ENCODE peak calls at places on chromosomes 12 and 14, in eight cellular contexts. D is transverse colon, K is testis, M is vagina, N is IMR-90, S is tibial nerve, H is endothelial cell of umbilical vein, U is K562. A is an unnamed sample.

GRCh38 chr12:114479831-114480230 is 73.9 kb upstream of the TBX5 start:
- DNase-seq in S (no peak), D (no peak), K (peak; percentile 16), M (no peak), N (no peak), H (no peak), U (no peak), A (peak; percentile 27)

GRCh38 chr12:14886271-14886670 is 617 bp upstream of the MGP start:
- DNase-seq in H (no peak), D (no peak), M (no peak), S (no peak), K (no peak), U (no peak), N (no peak), A (no peak)

GRCh38 chr12:10212623-10213131 is at the start of gene GABARAPL1:
- DNase-seq in S (peak; percentile 85), N (peak; percentile 82), U (peak; percentile 66), D (peak; percentile 85), H (no peak), M (peak; percentile 95), K (peak; percentile 91), A (peak; percentile 86)

GRCh38 chr12:93748672-93749403 is 71.7 kb downstream of the CRADD start:
- DNase-seq in D (no peak), M (no peak), H (no peak), N (no peak), S (no peak), K (no peak), U (peak; percentile 52), A (no peak)

GRCh38 chr12:77645966-77646598 is 184.6 kb upstream of the NAV3 start:
- DNase-seq in K (no peak), U (no peak), D (no peak), M (no peak), H (no peak), S (no peak), N (no peak), A (no peak)

GRCh38 chr14:72463291-72463866 is 430.5 kb downstream of the DPF3 start:
- DNase-seq in K (no peak), N (peak; percentile 2), M (no peak), U (no peak), S (no peak), H (no peak), D (no peak), A (no peak)

GRCh38 chr14:62138593-62138992 is 376.4 kb downstream of the SNAPC1 start:
- DNase-seq in N (peak; percentile 21), H (no peak), M (no peak), K (no peak), S (no peak), U (no peak), D (no peak), A (no peak)

GRCh38 chr14:37081220-37081619 is 91.2 kb downstream of the SLC25A21 start:
- DNase-seq in N (peak; percentile 32), M (no peak), S (no peak), U (no peak), H (no peak), K (no peak), D (no peak), A (no peak)

GRCh38 chr14:59018978-59019377 is 169.5 kb upstream of the DAAM1 start:
- DNase-seq in K (no peak), M (no peak), S (no peak), N (peak; percentile 4), U (no peak), D (no peak), H (no peak), A (no peak)

GRCh38 chr12:32983968-32984367 is 87.4 kb upstream of the PKP2 start:
- DNase-seq in N (no peak), H (no peak), M (no peak), U (no peak), S (no peak), K (peak; percentile 23), D (no peak), A (no peak)

GRCh38 chr12:101866615-101867373 is 10.6 kb upstream of the DRAM1 start:
- DNase-seq in S (no peak), N (no peak), K (no peak), U (no peak), H (no peak), M (no peak), D (no peak), A (no peak)

GRCh38 chr12:75766263-75767160 is 255.1 kb upstream of the KRR1 start:
- DNase-seq in U (no peak), M (no peak), D (no peak), K (no peak), N (peak; percentile 80), S (no peak), H (peak; percentile 67), A (no peak)

GRCh38 chr12:69657376-69658137 is 41.5 kb downstream of the BEST3 start:
- DNase-seq in D (no peak), U (peak; percentile 69), S (no peak), N (peak; percentile 67), H (no peak), M (no peak), K (no peak), A (peak; percentile 24)

GRCh38 chr12:106601031-106601430 is 18.2 kb downstream of the RFX4 start:
- DNase-seq in K (no peak), N (no peak), M (no peak), S (no peak), D (no peak), H (no peak), U (peak; percentile 43), A (no peak)

GRCh38 chr12:49476091-49476490 is 62.7 kb upstream of the KCNH3 start:
- DNase-seq in M (no peak), N (no peak), K (no peak), U (no peak), D (no peak), S (no peak), H (no peak), A (no peak)

GRCh38 chr12:121296618-121297476 is at the start of gene CAMKK2:
- DNase-seq in M (no peak), D (peak; percentile 90), S (peak; percentile 63), H (peak; percentile 80), N (peak; percentile 70), K (peak; percentile 84), U (peak; percentile 96), A (peak; percentile 86)

GRCh38 chr12:118377891-118378470 is 1.6 kb downstream of the SUDS3 start:
- DNase-seq in N (peak; percentile 44), K (peak; percentile 59), S (peak; percentile 71), D (peak; percentile 72), M (no peak), H (peak; percentile 69), U (peak; percentile 55), A (peak; percentile 49)

GRCh38 chr12:15364221-15365170 is 42.2 kb downstream of the PTPRO start:
- DNase-seq in H (no peak), S (no peak), N (no peak), K (no peak), U (no peak), M (no peak), D (no peak), A (no peak)

GRCh38 chr14:76701436-76701835 is 59.8 kb upstream of the VASH1 start:
- DNase-seq in D (no peak), H (no peak), K (no peak), U (no peak), M (peak; percentile 74), N (no peak), S (no peak), A (no peak)

GRCh38 chr12:132621657-132622435 is 3.3 kb downstream of the P2RX2 start:
- DNase-seq in S (no peak), M (no peak), U (no peak), D (no peak), H (no peak), K (no peak), N (no peak), A (peak; percentile 66)

GRCh38 chr12:132624186-132624855 is 5.7 kb downstream of the P2RX2 start:
- DNase-seq in S (no peak), H (no peak), K (no peak), M (no peak), U (no peak), N (no peak), D (no peak), A (no peak)

GRCh38 chr12:132623072-132623869 is 4.7 kb downstream of the P2RX2 start:
- DNase-seq in K (no peak), M (no peak), N (no peak), U (no peak), H (no peak), D (no peak), S (no peak), A (no peak)

GRCh38 chr12:132620893-132621656 is 2.5 kb downstream of the P2RX2 start:
- DNase-seq in U (no peak), H (no peak), M (no peak), K (no peak), S (no peak), N (no peak), D (no peak), A (no peak)

GRCh38 chr12:132622437-132623071 is 4.0 kb downstream of the P2RX2 start:
- DNase-seq in M (no peak), H (no peak), K (peak; percentile 49), D (no peak), S (no peak), U (no peak), N (peak; percentile 94), A (no peak)
- TF ChIP-seq POLR2A in M (no peak), H (no peak), K (no peak), D (no peak), S (no peak), U (peak; percentile 29), N (no peak), A (no peak)

GRCh38 chr12:2266666-2267623 is 214.2 kb downstream of the CACNA1C start:
- DNase-seq in S (no peak), K (no peak), D (peak; percentile 34), M (no peak), U (no peak), N (no peak), H (no peak), A (no peak)
- H3K27ac ChIP-seq in S (peak overlapping the region; percentile 25), K (no peak overlapping the region), D (peak overlapping the region; percentile 78), M (peak overlapping the region; percentile 37), U (no peak overlapping the region), N (peak overlapping the region; percentile 15), H (no peak overlapping the region), A (no peak overlapping the region)

GRCh38 chr14:75092698-75093097 is 23.3 kb downstream of the ZC2HC1C start:
- DNase-seq in D (no peak), S (no peak), H (no peak), N (no peak), K (no peak), U (no peak), M (no peak), A (no peak)

GRCh38 chr14:75090353-75090752 is 20.9 kb downstream of the ZC2HC1C start:
- DNase-seq in U (no peak), S (no peak), H (peak; percentile 33), D (no peak), K (no peak), N (peak; percentile 66), M (no peak), A (no peak)

GRCh38 chr14:75088153-75088552 is 18.7 kb downstream of the ZC2HC1C start:
- DNase-seq in K (no peak), S (no peak), H (no peak), N (no peak), U (no peak), M (no peak), D (no peak), A (no peak)

GRCh38 chr14:75091251-75091650 is 21.8 kb downstream of the ZC2HC1C start:
- DNase-seq in S (no peak), K (no peak), N (no peak), H (no peak), U (no peak), M (no peak), D (no peak), A (peak; percentile 66)

GRCh38 chr14:75088566-75089373 is 19.3 kb downstream of the ZC2HC1C start:
- DNase-seq in K (peak; percentile 64), N (peak; percentile 65), H (peak; percentile 70), D (peak; percentile 35), M (no peak), U (peak; percentile 33), S (peak; percentile 92), A (no peak)
- H3K36me3 ChIP-seq in K (no peaks in the 10 kb centered on the region), N (peaks cover 26% of the 10 kb centered on the region), H (peaks cover 19% of the 10 kb centered on the region), D (peaks cover 26% of the 10 kb centered on the region), M (peaks cover 71% of the 10 kb centered on the region), U (peaks cover 34% of the 10 kb centered on the region), S (peaks cover 6% of the 10 kb centered on the region), A (peaks cover 42% of the 10 kb centered on the region)

GRCh38 chr14:23321572-23322547 is 603 bp downstream of the PABPN1 start:
- DNase-seq in K (peak; percentile 54), U (peak; percentile 78), M (no peak), N (peak; percentile 54), D (peak; percentile 58), S (peak; percentile 23), H (peak; percentile 50), A (no peak)
- TF ChIP-seq POLR2A in K (no peak), U (peak; percentile 73), M (no peak), N (peak; percentile 82), D (peak; percentile 39), S (no peak), H (peak; percentile 69), A (no peak)

A was measured in upper lobe of left lung.